ENCODE peak calls at places on chromosome 1, in eight cellular contexts. L is psoas muscle, K is fibroblast of lung, H is PC-9, R is WERI-Rb-1, W is OCI-LY7, Y is hepatocyte, D is HCT116. J is an unnamed sample.

GRCh38 chr1:147627435-147628110 is 42.8 kb downstream of the ACP6 start:
- DNase-seq in L (peak; percentile 43), H (no peak), K (peak; percentile 29), Y (peak; percentile 70), W (peak; percentile 60), D (peak; percentile 13), R (peak; percentile 79), J (no peak)

GRCh38 chr1:37808369-37809319 is 636 bp upstream of the YRDC start:
- DNase-seq in R (peak; percentile 83), K (peak; percentile 79), H (peak; percentile 57), L (peak; percentile 76), W (peak; percentile 37), Y (peak; percentile 90), D (no peak), J (no peak)

GRCh38 chr1:193284219-193284618 is 97.8 kb upstream of the B3GALT2 start:
- DNase-seq in W (no peak), Y (no peak), R (no peak), D (no peak), L (no peak), K (no peak), H (no peak), J (no peak)

GRCh38 chr1:174550296-174550695 is 102.5 kb downstream of the GPR52 start:
- DNase-seq in K (peak; percentile 57), H (no peak), Y (no peak), D (no peak), W (no peak), R (no peak), L (no peak), J (peak; percentile 4)

GRCh38 chr1:110021285-110021684 is 13.1 kb upstream of the STRIP1 start:
- DNase-seq in H (no peak), K (no peak), W (no peak), D (no peak), Y (no peak), L (no peak), R (no peak), J (no peak)

GRCh38 chr1:2052756-2053155 is 2.5 kb downstream of the PRKCZ start:
- DNase-seq in L (no peak), W (no peak), R (no peak), D (no peak), Y (no peak), H (no peak), K (no peak), J (no peak)

GRCh38 chr1:245648749-245649517 is 494.1 kb downstream of the KIF26B start:
- DNase-seq in D (no peak), R (no peak), Y (no peak), L (no peak), W (no peak), H (no peak), K (no peak), J (no peak)

GRCh38 chr1:84620720-84621313 is 46.6 kb upstream of the CTBS start:
- DNase-seq in K (peak; percentile 61), Y (peak; percentile 84), D (peak; percentile 71), H (peak; percentile 56), R (peak; percentile 69), W (peak; percentile 87), L (peak; percentile 74), J (no peak)

GRCh38 chr1:245441699-245442098 is 286.9 kb downstream of the KIF26B start:
- DNase-seq in D (no peak), Y (no peak), W (no peak), K (peak; percentile 41), H (no peak), R (no peak), L (no peak), J (no peak)

GRCh38 chr1:112674986-112675727 is 698 bp downstream of the MOV10 start:
- DNase-seq in H (no peak), D (no peak), Y (peak; percentile 77), K (no peak), R (peak; percentile 54), L (peak; percentile 61), W (peak; percentile 41), J (no peak)

GRCh38 chr1:156733989-156734584 is 5.5 kb upstream of the ISG20L2 start:
- DNase-seq in D (no peak), K (no peak), R (no peak), H (no peak), L (no peak), Y (no peak), W (no peak), J (no peak)

GRCh38 chr1:229370601-229371021 is 27.8 kb upstream of the CCSAP start:
- DNase-seq in D (no peak), K (no peak), Y (no peak), L (peak; percentile 76), H (no peak), W (no peak), R (no peak), J (no peak)

GRCh38 chr1:236065509-236066005 is 667 bp upstream of the NID1 start:
- DNase-seq in H (no peak), L (no peak), R (no peak), D (no peak), W (no peak), Y (no peak), K (no peak), J (no peak)

GRCh38 chr1:51423098-51423821 is 92.9 kb upstream of the TTC39A start:
- DNase-seq in H (no peak), D (no peak), K (peak; percentile 25), L (no peak), Y (no peak), R (no peak), W (no peak), J (no peak)

GRCh38 chr1:33456302-33456886 is 16.1 kb upstream of the ZSCAN20 start:
- DNase-seq in W (no peak), H (no peak), Y (no peak), R (no peak), D (no peak), L (peak; percentile 62), K (peak; percentile 29), J (no peak)

GRCh38 chr1:92480200-92480812 is 6.4 kb downstream of the GFI1 start:
- DNase-seq in Y (peak; percentile 13), R (no peak), L (peak; percentile 15), K (no peak), D (no peak), H (no peak), W (no peak), J (no peak)

GRCh38 chr1:116769561-116769977 is 15.3 kb downstream of the CD2 start:
- DNase-seq in L (no peak), Y (no peak), H (no peak), W (peak; percentile 92), K (peak; percentile 78), R (no peak), D (no peak), J (no peak)

GRCh38 chr1:164928223-164928814 is 369.3 kb downstream of the PBX1 start:
- DNase-seq in W (no peak), L (no peak), R (no peak), H (no peak), K (no peak), D (no peak), Y (no peak), J (no peak)

GRCh38 chr1:170805957-170806662 is 129.2 kb upstream of the MROH9 start:
- DNase-seq in W (no peak), H (no peak), Y (peak; percentile 54), D (no peak), K (no peak), L (no peak), R (no peak), J (no peak)

GRCh38 chr1:162351443-162351842 is 25.2 kb downstream of the SPATA46 start:
- DNase-seq in R (no peak), L (no peak), K (no peak), W (no peak), H (no peak), D (no peak), Y (no peak), J (no peak)

GRCh38 chr1:24656046-24656445 is 12.9 kb downstream of the SRRM1 start:
- DNase-seq in Y (no peak), H (no peak), K (no peak), R (no peak), W (no peak), L (no peak), D (no peak), J (no peak)
- H3K36me3 ChIP-seq in Y (peaks cover 11% of the 10 kb centered on the region), H (peaks cover 36% of the 10 kb centered on the region), K (peaks cover 25% of the 10 kb centered on the region), R (peaks cover 98% of the 10 kb centered on the region), W (peaks cover 99% of the 10 kb centered on the region), L (peaks cover 100% of the 10 kb centered on the region), D (peaks cover 81% of the 10 kb centered on the region), J (no peaks in the 10 kb centered on the region)

DNA sequence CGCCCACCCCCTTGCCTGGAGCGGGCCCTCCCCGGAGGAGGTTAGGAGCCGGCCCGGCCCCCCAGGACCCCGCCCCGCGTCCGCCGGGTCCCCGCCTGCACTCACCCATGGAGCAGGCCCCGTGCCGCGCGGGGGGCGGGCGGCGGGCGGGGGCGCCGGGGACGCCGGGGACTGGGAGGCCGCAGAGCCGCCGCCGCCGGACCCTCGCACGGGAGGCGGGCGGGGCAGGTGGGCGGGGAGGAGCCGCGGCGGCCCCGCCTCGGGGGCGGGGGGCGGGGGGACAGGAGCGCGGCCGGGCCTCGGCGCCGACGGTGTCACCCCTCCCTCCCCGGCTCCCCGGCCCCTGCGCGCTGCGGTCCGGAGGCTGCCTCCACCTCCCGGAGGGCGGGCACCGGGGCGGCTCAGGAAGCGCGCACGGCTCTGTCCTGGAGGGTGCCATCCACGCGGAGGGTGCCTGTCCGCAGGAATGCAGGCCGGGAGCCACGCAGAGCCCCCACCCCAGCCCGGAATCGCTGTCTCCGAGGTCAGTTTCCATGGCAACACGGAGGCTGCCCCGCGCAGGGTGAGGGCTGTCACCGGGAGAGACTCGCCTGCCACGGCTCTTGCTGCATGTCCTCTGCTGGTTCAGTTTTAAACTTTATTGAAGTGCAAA is 5.9 kb upstream of the PLEKHG5 start:
- DNase-seq in Y (peak; percentile 80), H (no peak), K (peak; percentile 50), R (peak; percentile 52), L (no peak), W (peak; percentile 16), D (no peak), J (no peak)
- H3K4me3 ChIP-seq in Y (peak overlapping the region; percentile 97), H (peak overlapping the region; percentile 56), K (peak overlapping the region; percentile 51), R (peak overlapping the region; percentile 55), L (peak overlapping the region; percentile 60), W (no peak overlapping the region), D (peak overlapping the region; percentile 72), J (peak overlapping the region; percentile 64)

DNA sequence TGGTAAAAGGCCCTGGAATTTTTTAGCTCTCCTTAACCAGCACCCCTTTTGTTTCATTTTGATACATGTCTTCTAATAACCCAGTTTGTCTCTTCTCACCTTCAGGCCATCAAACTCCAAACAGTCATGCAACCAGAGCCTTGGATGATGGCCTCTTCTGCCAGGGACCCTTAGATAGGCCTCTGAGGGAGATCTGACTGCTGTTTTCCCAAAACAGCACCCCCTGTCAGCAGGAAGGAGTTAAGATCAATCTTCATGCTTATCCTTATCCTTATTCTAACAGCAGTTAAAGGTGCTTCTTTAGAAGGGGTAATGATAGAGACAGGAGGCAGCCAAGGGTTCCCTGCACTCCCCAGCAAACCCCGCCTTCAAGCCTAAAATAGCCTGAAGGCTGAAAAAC is 49.5 kb upstream of the VANGL1 start:
- DNase-seq in Y (no peak), R (no peak), W (no peak), H (no peak), K (no peak), L (no peak), D (no peak), J (no peak)
- TF ChIP-seq CTCF in Y (no peak), R (no peak), W (no peak), H (no peak), K (no peak), L (no peak), D (no peak), J (no peak)

DNA sequence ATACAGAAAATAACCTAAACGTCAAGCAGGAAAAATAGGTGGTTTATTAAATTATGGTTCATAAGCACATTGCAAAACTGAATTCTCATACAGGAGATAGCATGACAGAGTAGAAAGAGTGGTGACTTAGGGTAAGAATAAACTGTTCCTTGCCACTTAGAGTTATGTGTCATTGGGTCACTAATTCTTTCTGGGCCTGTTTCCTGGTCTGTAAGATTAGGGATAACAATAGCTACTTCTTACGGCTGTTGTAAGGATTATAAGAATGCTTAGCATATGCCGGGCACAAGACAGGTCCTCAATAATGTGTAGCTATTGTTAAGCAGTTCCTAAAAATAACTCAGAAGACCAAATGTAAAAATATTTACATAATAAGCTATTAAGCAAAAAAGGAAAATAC is 24.2 kb downstream of the SNRNP40 start:
- DNase-seq in L (no peak), D (no peak), K (no peak), R (no peak), W (no peak), Y (no peak), H (no peak), J (no peak)
- H3K36me3 ChIP-seq in L (peaks cover 92% of the 10 kb centered on the region), D (peaks cover 45% of the 10 kb centered on the region), K (peaks cover 4% of the 10 kb centered on the region), R (peaks cover 70% of the 10 kb centered on the region), W (peaks cover 98% of the 10 kb centered on the region), Y (no peaks in the 10 kb centered on the region), H (peaks cover 6% of the 10 kb centered on the region), J (peaks cover 1% of the 10 kb centered on the region)

J was measured in kidney epithelial cell.